ENCODE peak calls at places on chromosomes 2 and 18, in eight cellular contexts. Y is NCI-H1930; X is iPS DF 6.9; N is AML-193; E is T1000; P is aorta; U is ureter; F is stimulated activated CD4-positive, alpha-beta T cell treated with anti-CD3 and anti-CD28 coated beads, Interleukin-4, amount 100 ng/mL, for 48 hours. O is an unnamed sample.

GRCh38 chr18:75161629-75162028 is 47.3 kb downstream of the PTGR3 start:
- DNase-seq in N (peak; percentile 82), U (peak; percentile 58), F (no peak), Y (no peak), E (no peak), P (no peak), X (no peak), O (peak; percentile 81)

GRCh38 chr18:12990128-12990485 is 1.1 kb upstream of the CEP192 start:
- DNase-seq in P (no peak), N (peak; percentile 26), X (no peak), Y (no peak), F (peak; percentile 11), U (no peak), E (no peak), O (peak; percentile 40)

GRCh38 chr18:77067315-77068061 is 65.1 kb downstream of the MBP start:
- DNase-seq in P (peak; percentile 91), X (no peak), E (peak; percentile 47), U (no peak), N (peak; percentile 87), Y (no peak), F (peak; percentile 57), O (peak; percentile 85)

GRCh38 chr2:230602562-230603230 is 109.9 kb upstream of the CAB39 start:
- DNase-seq in N (no peak), U (no peak), X (no peak), F (no peak), E (no peak), P (no peak), Y (no peak), O (peak; percentile 45)

GRCh38 chr2:25279091-25279651 is 62.6 kb downstream of the DNMT3A start:
- DNase-seq in X (no peak), N (peak; percentile 89), U (peak; percentile 84), E (no peak), Y (no peak), F (no peak), P (peak; percentile 82), O (peak; percentile 71)

GRCh38 chr2:230877737-230878598 is 13.2 kb downstream of the ITM2C start:
- DNase-seq in Y (no peak), X (no peak), P (peak; percentile 48), N (no peak), F (no peak), E (no peak), U (peak; percentile 37), O (peak; percentile 99)

GRCh38 chr2:111119004-111119846 is 1.5 kb upstream of the BCL2L11 start:
- DNase-seq in E (no peak), N (no peak), Y (no peak), U (peak; percentile 44), P (peak; percentile 78), X (no peak), F (peak; percentile 20), O (no peak)

GRCh38 chr2:152413228-152414030 is 78.5 kb downstream of the FMNL2 start:
- DNase-seq in Y (no peak), X (no peak), P (no peak), N (no peak), E (no peak), U (no peak), F (no peak), O (no peak)

GRCh38 chr18:304887-305529 is 37.2 kb upstream of the THOC1 start:
- DNase-seq in Y (no peak), N (no peak), P (no peak), E (no peak), X (no peak), U (no peak), F (no peak), O (no peak)

GRCh38 chr18:25862881-25863600 is 227.4 kb downstream of the SS18 start:
- DNase-seq in N (no peak), P (no peak), E (no peak), F (no peak), Y (no peak), X (no peak), U (no peak), O (no peak)

GRCh38 chr2:162297925-162298552 is 20.4 kb downstream of the IFIH1 start:
- DNase-seq in N (peak; percentile 64), X (no peak), Y (peak; percentile 60), P (no peak), U (peak; percentile 73), F (peak; percentile 48), E (no peak), O (peak; percentile 63)